ENCODE peak calls at places on chromosome 2, in six cellular contexts. O is D341Med, F is epithelial cell of esophagus, D is DMS153, C is A549, T is GM20000. U is an unnamed sample.

GRCh38 chr2:19504400-19505198 is 146.2 kb upstream of the OSR1 start:
- DNase-seq in O (no peak), D (peak; percentile 35), C (peak; percentile 81), F (peak; percentile 32), T (no peak), U (no peak)

GRCh38 chr2:39942970-39943369 is 163.9 kb upstream of the THUMPD2 start:
- DNase-seq in O (no peak), C (no peak), F (peak; percentile 9), D (no peak), T (no peak), U (no peak)

GRCh38 chr2:170922683-170923494 is 6.2 kb upstream of the GORASP2 start:
- DNase-seq in O (no peak), T (no peak), D (no peak), C (no peak), F (no peak), U (no peak)

GRCh38 chr2:73981081-73981968 is 3.4 kb upstream of the TET3 start:
- DNase-seq in T (peak; percentile 74), O (no peak), C (peak; percentile 58), D (peak; percentile 33), F (peak; percentile 64), U (no peak)

GRCh38 chr2:141554810-141555209 is 576.0 kb downstream of the LRP1B start:
- DNase-seq in D (peak; percentile 13), T (peak; percentile 10), O (peak; percentile 32), F (peak; percentile 55), C (peak; percentile 64), U (no peak)

GRCh38 chr2:15983496-15983895 is 43.1 kb downstream of the MYCN start:
- DNase-seq in O (no peak), C (no peak), D (no peak), F (no peak), T (no peak), U (no peak)

GRCh38 chr2:192357216-192357615 is 162.5 kb upstream of the TMEFF2 start:
- DNase-seq in C (no peak), D (no peak), O (no peak), F (peak; percentile 60), T (no peak), U (no peak)

GRCh38 chr2:23488584-23488983 is 103.6 kb downstream of the KLHL29 start:
- DNase-seq in T (no peak), D (no peak), C (no peak), F (no peak), O (no peak), U (no peak)

GRCh38 chr2:6069354-6069753 is 377.2 kb downstream of the SOX11 start:
- DNase-seq in O (no peak), C (no peak), D (peak; percentile 83), T (no peak), F (no peak), U (no peak)

GRCh38 chr2:1366546-1367134 is 46.6 kb upstream of the TPO start:
- DNase-seq in F (no peak), D (peak; percentile 83), T (no peak), O (no peak), C (no peak), U (no peak)

GRCh38 chr2:60992985-60993392 is 24.5 kb upstream of the PEX13 start:
- DNase-seq in O (no peak), F (no peak), T (peak; percentile 62), D (no peak), C (no peak), U (no peak)

GRCh38 chr2:163646659-163647058 is 89.1 kb downstream of the FIGN start:
- DNase-seq in D (peak; percentile 57), T (no peak), O (no peak), C (no peak), F (no peak), U (no peak)

GRCh38 chr2:182447843-182448242 is 21.0 kb upstream of the PDE1A start:
- DNase-seq in T (no peak), D (no peak), C (no peak), O (no peak), F (no peak), U (no peak)

GRCh38 chr2:18519991-18520604 is 40.4 kb downstream of the RDH14 start:
- DNase-seq in C (no peak), O (no peak), F (no peak), D (no peak), T (no peak), U (no peak)

GRCh38 chr2:37984176-37984575 is 59.1 kb downstream of the RMDN2 start:
- DNase-seq in T (no peak), F (no peak), O (no peak), C (no peak), D (no peak), U (no peak)

GRCh38 chr2:33620-34019 is 12.7 kb downstream of the FAM110C start:
- DNase-seq in T (no peak), O (no peak), F (peak; percentile 97), C (no peak), D (no peak), U (no peak)